ENCODE peak calls at places on chromosomes 11 and 22, in nine cellular contexts. A is K562, O is sigmoid colon, C is GM12878, W is stomach, Z is suprapubic skin, M is spleen, G is SK-N-SH, U is transverse colon. J is an unnamed sample.

GRCh38 chr11:13268791-13269190 is 8.8 kb upstream of the BMAL1 start:
- DNase-seq in A (no peak), W (no peak), G (no peak), M (no peak), O (no peak), C (no peak), Z (no peak), U (no peak), J (no peak)

GRCh38 chr11:90747057-90747456 is 524.2 kb upstream of the CHORDC1 start:
- DNase-seq in O (no peak), W (no peak), Z (no peak), M (no peak), C (no peak), A (no peak), G (no peak), U (no peak), J (no peak)

GRCh38 chr11:36311926-36312592 is 16.0 kb downstream of the PRR5L start:
- DNase-seq in O (no peak), M (no peak), Z (no peak), C (no peak), G (no peak), A (no peak), U (no peak), W (no peak), J (no peak)

GRCh38 chr11:97703815-97704214 is 1314.0 kb downstream of the JRKL start:
- DNase-seq in O (no peak), C (no peak), G (no peak), W (no peak), A (no peak), U (no peak), Z (no peak), M (no peak), J (no peak)

GRCh38 chr11:576791-577610 is 731 bp downstream of the PHRF1 start:
- DNase-seq in C (no peak), O (no peak), Z (no peak), U (no peak), A (no peak), G (no peak), M (peak; percentile 90), W (no peak), J (no peak)

GRCh38 chr11:63599211-63600122 is 14.8 kb downstream of the PLAAT3 start:
- DNase-seq in G (peak; percentile 34), M (no peak), U (no peak), Z (no peak), W (no peak), O (no peak), A (peak; percentile 54), C (no peak), J (no peak)

GRCh38 chr11:1546536-1547466 is 25.3 kb downstream of the DUSP8 start:
- DNase-seq in C (no peak), W (peak; percentile 60), Z (no peak), O (no peak), U (peak; percentile 64), G (peak; percentile 97), A (peak; percentile 90), M (no peak), J (peak; percentile 89)

GRCh38 chr11:114019574-114019973 is 39.9 kb upstream of the ZBTB16 start:
- DNase-seq in M (no peak), Z (no peak), C (no peak), W (no peak), U (no peak), A (no peak), O (no peak), G (no peak), J (no peak)

DNA sequence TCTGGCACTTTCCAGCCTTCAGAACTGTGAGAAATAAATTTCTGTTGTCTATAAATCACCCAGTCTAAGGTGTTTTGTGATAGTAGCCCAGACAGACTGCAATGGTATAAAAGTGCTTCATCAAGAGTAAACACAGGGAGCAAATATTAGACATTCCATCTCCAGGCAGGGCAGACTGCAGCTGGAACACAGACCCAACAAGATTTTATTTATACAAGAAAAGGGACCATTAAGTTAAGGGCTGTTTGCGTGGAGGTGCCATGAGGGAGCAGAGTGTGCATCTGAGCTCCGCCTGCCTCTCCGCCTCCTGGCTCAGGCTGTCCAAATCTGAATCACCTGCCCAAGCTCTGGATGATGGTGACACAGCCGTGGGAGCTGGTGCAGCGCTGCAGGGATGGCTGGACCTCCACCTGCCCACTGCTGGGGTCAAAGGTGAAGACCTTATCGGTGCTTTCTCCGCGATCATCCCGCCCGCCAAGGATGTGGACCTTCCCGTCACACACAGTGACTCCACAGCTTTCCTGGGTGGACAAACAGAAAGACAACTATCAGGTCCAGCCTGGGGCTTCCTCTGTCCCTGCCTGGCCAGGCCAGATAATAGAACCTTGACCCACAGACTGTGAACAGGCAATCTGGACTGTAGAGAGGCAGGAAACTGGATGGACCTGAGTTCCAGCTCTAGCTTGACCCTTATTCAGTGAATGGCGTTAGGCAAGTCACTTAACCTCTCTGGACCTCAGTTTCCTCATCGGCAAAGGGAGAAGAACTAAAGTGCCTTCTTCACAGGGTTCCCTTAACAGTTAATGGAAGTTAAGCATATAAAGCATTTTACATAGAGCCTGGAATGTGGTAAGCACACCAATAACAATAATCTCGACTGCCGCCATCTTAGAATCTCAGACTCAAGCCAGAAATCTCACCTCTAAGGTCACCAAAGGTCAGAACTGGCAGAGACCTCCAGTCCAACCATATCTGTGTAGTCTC is 10.5 kb downstream of the KLHL35 start:
- DNase-seq in W (peak; percentile 78), A (peak; percentile 63), C (no peak), Z (no peak), G (no peak), O (no peak), M (peak; percentile 62), U (peak; percentile 34), J (no peak)
- TF ChIP-seq POLR2AphosphoS5 in W (no peak), A (no peak), C (no peak), Z (no peak), G (no peak), O (no peak), M (peak; percentile 32), U (no peak), J (no peak)

GRCh38 chr22:45402466-45402865 is 10.9 kb downstream of the SMC1B start:
- DNase-seq in W (no peak), U (no peak), M (no peak), A (no peak), Z (no peak), C (no peak), O (no peak), G (no peak), J (no peak)

GRCh38 chr22:45397806-45398205 is 15.6 kb downstream of the SMC1B start:
- DNase-seq in O (no peak), U (no peak), G (no peak), W (no peak), M (no peak), C (no peak), Z (no peak), A (no peak), J (no peak)

GRCh38 chr22:45398214-45398613 is 15.2 kb downstream of the SMC1B start:
- DNase-seq in O (no peak), Z (no peak), A (no peak), M (no peak), W (no peak), C (no peak), U (no peak), G (no peak), J (no peak)

DNA sequence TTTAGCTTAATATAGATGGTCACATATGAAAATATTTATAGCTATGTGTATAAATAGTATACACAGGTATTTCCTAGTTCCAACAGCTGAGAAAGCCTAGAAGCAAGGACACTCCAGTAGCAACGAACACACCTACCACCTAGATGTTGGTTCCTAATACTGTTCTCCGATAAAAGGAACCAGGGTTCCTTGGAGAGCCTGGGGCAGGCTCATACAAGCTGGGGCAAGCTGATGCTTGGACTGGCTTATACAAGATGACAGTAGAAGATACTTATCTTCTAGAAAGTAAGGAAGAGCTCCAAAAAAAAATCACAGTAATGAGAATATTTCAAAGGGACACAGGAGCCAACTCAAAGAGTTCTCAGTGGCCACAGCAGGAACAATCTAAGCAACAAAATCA is 13.4 kb downstream of the SMC1B start:
- DNase-seq in O (no peak), C (no peak), G (no peak), M (no peak), A (no peak), U (no peak), W (no peak), Z (no peak), J (no peak)
- H3K4me1 ChIP-seq in O (no peaks in the 10 kb centered on the region), C (no peaks in the 10 kb centered on the region), G (no peaks in the 10 kb centered on the region), M (no peaks in the 10 kb centered on the region), A (no peaks in the 10 kb centered on the region), U (no peaks in the 10 kb centered on the region), W (no peaks in the 10 kb centered on the region), Z (peaks cover 5% of the 10 kb centered on the region), J (no peaks in the 10 kb centered on the region)

GRCh38 chr11:60844870-60845221 is 2.9 kb downstream of the CCDC86 start:
- DNase-seq in G (peak; percentile 65), Z (no peak), A (no peak), W (no peak), M (no peak), U (no peak), C (no peak), O (no peak), J (no peak)

GRCh38 chr11:60842688-60843605 is 1.0 kb downstream of the CCDC86 start:
- DNase-seq in Z (no peak), M (no peak), C (no peak), W (no peak), O (no peak), G (no peak), U (no peak), A (no peak), J (no peak)

GRCh38 chr11:60844045-60844869 is 2.3 kb downstream of the CCDC86 start:
- DNase-seq in U (no peak), Z (no peak), W (no peak), G (no peak), C (no peak), A (peak; percentile 42), O (no peak), M (no peak), J (no peak)

GRCh38 chr11:60847281-60847680 is 5.4 kb downstream of the CCDC86 start:
- DNase-seq in A (no peak), G (no peak), U (no peak), C (no peak), Z (no peak), W (no peak), O (no peak), M (no peak), J (no peak)

DNA sequence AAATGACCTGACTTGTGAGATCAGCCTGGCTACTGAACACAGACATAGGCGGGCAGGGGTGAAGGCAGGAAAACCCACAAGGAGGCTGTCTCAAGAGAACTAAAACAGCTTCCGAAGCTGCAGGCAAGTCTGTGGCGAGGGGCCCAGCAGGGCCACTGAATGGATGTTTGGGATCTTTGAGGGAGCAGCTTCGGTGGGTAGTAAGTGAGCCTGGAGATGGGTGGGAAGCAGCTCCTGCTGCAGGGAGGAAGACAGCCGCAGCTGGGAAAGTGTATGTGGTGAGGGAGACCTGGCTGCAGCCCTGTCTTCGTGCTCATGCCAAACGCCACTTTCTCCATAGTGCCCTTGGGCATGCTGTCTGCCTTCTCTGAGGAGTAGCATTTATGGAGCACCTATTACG is 3.4 kb downstream of the CCDC86 start:
- DNase-seq in M (no peak), C (no peak), W (no peak), Z (no peak), O (no peak), U (no peak), G (no peak), A (no peak), J (no peak)
- TF ChIP-seq POLR2AphosphoS5 in M (no peak), C (no peak), W (no peak), Z (no peak), O (no peak), U (no peak), G (no peak), A (no peak), J (no peak)

GRCh38 chr11:59173080-59173963 is 1.4 kb downstream of the DTX4 start:
- DNase-seq in G (peak; percentile 36), A (no peak), C (no peak), Z (peak; percentile 81), M (peak; percentile 86), O (no peak), U (peak; percentile 41), W (peak; percentile 35), J (peak; percentile 81)

GRCh38 chr11:59174664-59175033 is 2.7 kb downstream of the DTX4 start:
- DNase-seq in O (no peak), G (no peak), M (no peak), A (no peak), U (peak; percentile 70), W (peak; percentile 43), Z (no peak), C (no peak), J (no peak)

GRCh38 chr11:59171508-59172322 is at the start of gene DTX4:
- DNase-seq in G (peak; percentile 92), M (peak; percentile 98), W (peak; percentile 96), O (peak; percentile 96), Z (peak; percentile 95), C (peak; percentile 57), U (peak; percentile 95), A (peak; percentile 91), J (peak; percentile 97)

GRCh38 chr11:59173964-59174663 is 2.2 kb downstream of the DTX4 start:
- DNase-seq in M (no peak), A (no peak), G (no peak), U (peak; percentile 88), W (peak; percentile 73), C (no peak), O (peak; percentile 74), Z (no peak), J (peak; percentile 86)

DNA sequence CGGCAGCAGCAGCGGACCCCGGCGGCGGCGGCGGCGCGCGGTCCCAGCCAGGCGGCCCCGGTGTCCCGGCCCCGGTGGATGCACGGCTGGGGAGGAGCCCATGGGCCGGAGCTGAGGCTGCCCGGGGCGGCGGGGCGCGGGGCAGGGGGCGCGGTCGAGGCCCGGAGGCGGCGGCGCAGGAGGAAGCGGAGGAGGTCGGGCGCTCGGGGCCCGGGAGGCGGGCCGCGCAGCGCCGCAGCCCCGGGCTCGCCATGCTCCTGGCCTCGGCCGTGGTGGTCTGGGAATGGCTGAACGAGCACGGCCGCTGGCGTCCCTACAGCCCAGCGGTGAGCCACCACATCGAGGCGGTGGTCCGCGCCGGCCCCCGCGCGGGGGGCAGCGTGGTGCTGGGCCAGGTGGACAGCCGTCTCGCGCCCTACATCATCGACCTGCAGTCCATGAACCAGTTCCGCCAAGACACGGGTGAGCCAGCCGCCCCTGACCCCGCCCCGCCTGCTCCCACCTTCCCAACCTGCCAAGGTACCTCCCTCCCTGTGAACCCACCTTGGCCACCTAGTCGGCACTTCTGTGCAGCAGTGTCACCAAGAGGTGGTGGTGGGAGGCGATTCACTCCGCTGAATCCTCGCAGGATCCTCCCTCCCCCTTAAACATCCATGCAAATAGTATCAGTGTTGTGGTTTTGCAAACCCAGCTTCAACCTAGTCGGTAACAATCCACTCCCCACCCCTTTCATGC is 580 bp downstream of the DTX4 start:
- DNase-seq in W (peak; percentile 29), C (peak; percentile 60), A (peak; percentile 37), M (peak; percentile 88), Z (no peak), U (peak; percentile 52), G (peak; percentile 63), O (no peak), J (peak; percentile 52)
- H3K4me1 ChIP-seq in W (peaks cover 47% of the 10 kb centered on the region), C (peaks cover 6% of the 10 kb centered on the region), A (no peaks in the 10 kb centered on the region), M (peaks cover 17% of the 10 kb centered on the region), Z (peaks cover 23% of the 10 kb centered on the region), U (peaks cover 33% of the 10 kb centered on the region), G (peaks cover 12% of the 10 kb centered on the region), O (peaks cover 20% of the 10 kb centered on the region), J (peaks cover 13% of the 10 kb centered on the region)